ENCODE peak calls at places on chromosomes 13 and 19, in ten cellular contexts. I is heart left ventricle, P is GM20000, H is cardiac muscle cell, E is sigmoid colon, W is neural crest cell, L is AG09319, Y is prostate gland, O is heart right ventricle, V is PC-3. Z is an unnamed sample.

GRCh38 chr19:17762505-17763229 is 11.4 kb downstream of the FCHO1 start:
- DNase-seq in P (no peak), O (no peak), V (peak), E (no peak), Y (no peak), I (no peak), H (peak), W (peak), L (no peak), Z (peak)

GRCh38 chr13:27855381-27855780 is 63.1 kb downstream of the GSX1 start:
- DNase-seq in E (no peak), I (no peak), L (no peak), Y (no peak), H (no peak), V (no peak), P (no peak), W (no peak), O (no peak), Z (no peak)

GRCh38 chr13:21528616-21529015 is 69.5 kb upstream of the ZDHHC20 start:
- DNase-seq in I (no peak), V (peak), W (no peak), H (peak), L (no peak), E (no peak), P (no peak), O (no peak), Y (no peak), Z (no peak)

GRCh38 chr19:57099199-57099661 is 20.6 kb upstream of the USP29 start:
- DNase-seq in V (peak), L (peak), W (peak), H (peak), P (peak), I (peak), O (peak), E (peak), Y (peak), Z (peak)

GRCh38 chr19:46904114-46905060 is 43.6 kb downstream of the ARHGAP35 start:
- DNase-seq in V (no peak), L (no peak), O (peak), W (no peak), E (peak), I (no peak), H (peak), Y (no peak), P (no peak), Z (no peak)

GRCh38 chr13:56886398-56886797 is 254.3 kb upstream of the PRR20A start:
- DNase-seq in I (no peak), E (no peak), O (no peak), H (no peak), P (no peak), V (no peak), W (no peak), L (no peak), Y (no peak), Z (no peak)

GRCh38 chr19:12647490-12648071 is 19.0 kb downstream of the MAN2B1 start:
- DNase-seq in O (peak), W (no peak), H (peak), P (peak), L (no peak), I (no peak), V (no peak), E (peak), Y (peak), Z (peak)

GRCh38 chr19:46860846-46861690 is at the start of gene ARHGAP35:
- DNase-seq in O (peak), P (peak), W (peak), I (peak), V (peak), H (no peak), E (no peak), L (peak), Y (no peak), Z (no peak)

GRCh38 chr13:105908581-105908980 is 626.9 kb downstream of the EFNB2 start:
- DNase-seq in H (no peak), L (no peak), Y (no peak), I (no peak), O (no peak), P (no peak), E (no peak), W (no peak), V (no peak), Z (peak)

GRCh38 chr19:4455742-4456565 is 1.6 kb downstream of the UBXN6 start:
- DNase-seq in E (peak), V (peak), I (peak), P (no peak), W (no peak), O (peak), Y (peak), L (peak), H (peak), Z (no peak)

GRCh38 chr13:77874406-77874805 is 44.2 kb downstream of the EDNRB start:
- DNase-seq in P (no peak), L (no peak), I (no peak), O (no peak), E (no peak), V (peak), H (peak), Y (no peak), W (no peak), Z (no peak)

GRCh38 chr19:4866595-4867424 is 657 bp downstream of the PLIN3 start:
- DNase-seq in H (peak), I (peak), P (peak), O (peak), W (peak), Y (peak), L (no peak), V (peak), E (peak), Z (peak)

GRCh38 chr19:13102666-13103584 is at the start of gene LYL1:
- DNase-seq in O (peak), H (peak), E (peak), W (no peak), L (no peak), Y (no peak), P (peak), V (no peak), I (peak), Z (peak)

GRCh38 chr13:64912141-64912540 is 2318.0 kb downstream of the PCDH9 start:
- DNase-seq in Y (no peak), E (no peak), P (no peak), W (no peak), L (no peak), H (peak), I (no peak), V (peak), O (no peak), Z (no peak)

GRCh38 chr13:27450921-27451461 is 627 bp upstream of the MTIF3 start:
- DNase-seq in W (no peak), V (peak), E (peak), O (peak), H (peak), Y (peak), I (peak), P (no peak), L (no peak), Z (no peak)

GRCh38 chr13:24997367-24997967 is 98.5 kb upstream of the PABPC3 start:
- DNase-seq in Y (no peak), O (no peak), P (peak), I (no peak), H (peak), V (peak), E (no peak), L (no peak), W (peak), Z (peak)

GRCh38 chr19:32936065-32936464 is 35.7 kb downstream of the CEP89 start:
- DNase-seq in O (no peak), W (no peak), P (no peak), I (no peak), H (no peak), V (no peak), Y (no peak), E (no peak), L (no peak), Z (no peak)

GRCh38 chr13:42409061-42409460 is 137.1 kb downstream of the AKAP11 start:
- DNase-seq in E (no peak), H (no peak), W (no peak), P (no peak), L (no peak), I (no peak), Y (no peak), V (no peak), O (no peak), Z (no peak)

GRCh38 chr19:37951816-37952210 is 44.8 kb downstream of the SIPA1L3 start:
- DNase-seq in V (no peak), O (no peak), I (no peak), Y (no peak), W (no peak), H (no peak), E (no peak), P (no peak), L (no peak), Z (no peak)

GRCh38 chr13:52374873-52375411 is 31.0 kb downstream of the THSD1 start:
- DNase-seq in O (no peak), L (no peak), P (no peak), H (peak), W (no peak), Y (no peak), E (no peak), V (no peak), I (no peak), Z (no peak)

GRCh38 chr13:42384265-42384664 is 112.3 kb downstream of the AKAP11 start:
- DNase-seq in L (no peak), E (no peak), P (no peak), I (no peak), W (no peak), Y (no peak), V (peak), H (no peak), O (no peak), Z (no peak)

GRCh38 chr13:74250738-74251190 is 116.6 kb upstream of the KLF12 start:
- DNase-seq in I (no peak), L (peak), H (peak), V (peak), P (no peak), W (no peak), E (no peak), O (no peak), Y (no peak), Z (no peak)

GRCh38 chr19:31139871-31140505 is 209.2 kb downstream of the TSHZ3 start:
- DNase-seq in Y (no peak), W (no peak), P (no peak), L (no peak), I (no peak), O (no peak), H (peak), V (peak), E (no peak), Z (no peak)

GRCh38 chr13:101218484-101218883 is 197.8 kb downstream of the NALCN start:
- DNase-seq in Y (no peak), V (peak), H (no peak), L (no peak), W (no peak), E (no peak), P (no peak), I (no peak), O (no peak), Z (no peak)

GRCh38 chr19:15126511-15126910 is 19.3 kb downstream of the SYDE1 start:
- DNase-seq in W (no peak), L (no peak), Y (no peak), I (no peak), V (no peak), E (no peak), H (peak), P (no peak), O (no peak), Z (no peak)

GRCh38 chr19:6276447-6276846 is 3.3 kb downstream of the MLLT1 start:
- DNase-seq in Y (no peak), W (no peak), I (peak), L (peak), P (no peak), V (no peak), H (peak), O (peak), E (peak), Z (no peak)

GRCh38 chr19:17754634-17755532 is 3.6 kb downstream of the FCHO1 start:
- DNase-seq in E (no peak), V (no peak), Y (no peak), I (no peak), W (no peak), L (no peak), P (peak), O (no peak), H (no peak), Z (peak)

GRCh38 chr13:111388851-111389500 is 68.5 kb downstream of the TEX29 start:
- DNase-seq in P (no peak), I (no peak), V (no peak), W (no peak), H (no peak), L (no peak), O (no peak), E (no peak), Y (no peak), Z (peak)

GRCh38 chr19:18396471-18397241 is 766 bp downstream of the LRRC25 start:
- DNase-seq in H (no peak), E (no peak), P (no peak), O (no peak), W (no peak), V (no peak), I (no peak), L (no peak), Y (no peak), Z (no peak)

GRCh38 chr19:42762782-42763181 is 2.7 kb downstream of the PSG8 start:
- DNase-seq in H (no peak), I (no peak), P (no peak), L (no peak), W (no peak), O (no peak), V (no peak), E (no peak), Y (no peak), Z (no peak)

GRCh38 chr13:95512957-95513356 is 39.6 kb upstream of the CLDN10 start:
- DNase-seq in E (no peak), O (no peak), L (no peak), W (no peak), P (no peak), Y (no peak), H (no peak), V (no peak), I (no peak), Z (no peak)

GRCh38 chr19:36392916-36393673 is 14.1 kb upstream of the ZFP14 start:
- DNase-seq in H (no peak), O (no peak), W (no peak), V (no peak), P (no peak), I (no peak), Y (no peak), L (no peak), E (no peak), Z (no peak)

DNA sequence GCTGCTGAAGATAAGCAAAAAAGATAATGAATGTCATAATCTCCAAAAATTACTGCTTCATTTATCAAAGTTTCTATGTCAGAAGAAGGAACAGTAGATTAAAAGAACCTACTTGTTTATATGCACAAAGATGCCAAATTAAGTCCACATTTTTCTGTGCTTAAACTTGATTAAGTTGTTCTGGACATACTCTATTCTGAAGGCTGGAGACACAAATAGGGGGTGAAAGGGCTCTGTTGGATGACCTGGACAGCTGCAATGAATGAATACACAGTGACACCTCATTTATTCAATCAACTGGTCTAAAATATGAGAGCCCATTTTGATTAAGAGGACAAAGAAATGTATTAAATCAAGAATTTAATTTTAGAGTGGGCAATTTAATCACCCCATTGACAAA is 276.3 kb upstream of the PCDH9 start:
- DNase-seq in P (no peak), Y (no peak), I (no peak), V (no peak), H (no peak), E (no peak), W (no peak), L (no peak), O (no peak), Z (no peak)
- TF ChIP-seq CTCF in P (no peak), Y (no peak), I (no peak), V (no peak), H (no peak), E (no peak), W (no peak), L (no peak), O (no peak), Z (no peak)

GRCh38 chr19:29031216-29031615 is 181.7 kb downstream of the UQCRFS1 start:
- DNase-seq in O (no peak), L (no peak), V (no peak), E (no peak), I (no peak), Y (no peak), W (no peak), H (peak), P (no peak), Z (no peak)

DNA sequence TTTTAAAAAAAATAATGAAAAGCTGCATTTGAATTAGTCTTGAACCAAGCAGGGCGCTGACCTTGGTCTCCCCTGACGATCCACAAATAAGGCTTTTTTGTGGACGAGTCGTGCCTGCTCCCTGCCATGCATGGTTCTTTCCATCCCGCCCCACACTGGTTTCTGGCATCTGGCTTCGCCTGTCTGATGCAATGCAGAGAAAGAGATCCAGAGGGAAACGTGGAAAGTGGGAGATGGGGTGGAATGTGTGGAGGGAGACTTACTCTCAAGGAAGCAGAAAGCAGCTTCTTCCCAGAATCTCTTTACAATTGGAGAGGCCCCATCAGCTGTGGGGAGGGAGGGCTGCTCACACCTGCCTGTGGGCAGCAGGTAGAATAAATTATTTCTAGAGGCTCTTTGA is 183.7 kb downstream of the UQCRFS1 start:
- DNase-seq in H (no peak), O (no peak), V (no peak), I (no peak), P (no peak), L (no peak), E (no peak), Y (no peak), W (no peak), Z (no peak)
- TF ChIP-seq CTCF in H (no peak), O (no peak), V (no peak), I (no peak), P (no peak), L (no peak), E (no peak), Y (no peak), W (no peak), Z (no peak)

GRCh38 chr13:31160857-31161582 is 684 bp downstream of the HSPH1 start:
- DNase-seq in V (peak), P (peak), H (peak), E (peak), W (peak), O (peak), Y (peak), L (peak), I (peak), Z (peak)
- TF ChIP-seq CTCF in V (no peak), P (no peak), H (peak), E (no peak), W (no peak), O (no peak), Y (no peak), L (no peak), I (no peak), Z (no peak)

GRCh38 chr19:35142531-35143230 is 374 bp upstream of the FXYD7 start:
- DNase-seq in W (peak), V (peak), H (peak), I (peak), Y (no peak), L (no peak), E (no peak), O (peak), P (peak), Z (peak)
- TF ChIP-seq CTCF in W (peak), V (no peak), H (peak), I (peak), Y (no peak), L (peak), E (no peak), O (peak), P (peak), Z (peak)

GRCh38 chr13:98866882-98867281 is 111.0 kb downstream of the DOCK9 start:
- DNase-seq in V (no peak), L (no peak), I (no peak), P (no peak), W (no peak), H (no peak), Y (no peak), O (no peak), E (no peak), Z (no peak)

GRCh38 chr13:98871727-98872126 is 106.1 kb downstream of the DOCK9 start:
- DNase-seq in V (no peak), O (no peak), L (no peak), H (no peak), I (no peak), W (no peak), P (no peak), Y (no peak), E (no peak), Z (no peak)

GRCh38 chr13:98873377-98874028 is 104.4 kb downstream of the DOCK9 start:
- DNase-seq in I (no peak), L (no peak), Y (no peak), W (no peak), V (no peak), H (no peak), O (no peak), E (no peak), P (no peak), Z (peak)

GRCh38 chr13:98868932-98869331 is 108.9 kb downstream of the DOCK9 start:
- DNase-seq in L (no peak), Y (no peak), E (no peak), W (no peak), H (no peak), O (no peak), V (no peak), P (no peak), I (no peak), Z (no peak)

DNA sequence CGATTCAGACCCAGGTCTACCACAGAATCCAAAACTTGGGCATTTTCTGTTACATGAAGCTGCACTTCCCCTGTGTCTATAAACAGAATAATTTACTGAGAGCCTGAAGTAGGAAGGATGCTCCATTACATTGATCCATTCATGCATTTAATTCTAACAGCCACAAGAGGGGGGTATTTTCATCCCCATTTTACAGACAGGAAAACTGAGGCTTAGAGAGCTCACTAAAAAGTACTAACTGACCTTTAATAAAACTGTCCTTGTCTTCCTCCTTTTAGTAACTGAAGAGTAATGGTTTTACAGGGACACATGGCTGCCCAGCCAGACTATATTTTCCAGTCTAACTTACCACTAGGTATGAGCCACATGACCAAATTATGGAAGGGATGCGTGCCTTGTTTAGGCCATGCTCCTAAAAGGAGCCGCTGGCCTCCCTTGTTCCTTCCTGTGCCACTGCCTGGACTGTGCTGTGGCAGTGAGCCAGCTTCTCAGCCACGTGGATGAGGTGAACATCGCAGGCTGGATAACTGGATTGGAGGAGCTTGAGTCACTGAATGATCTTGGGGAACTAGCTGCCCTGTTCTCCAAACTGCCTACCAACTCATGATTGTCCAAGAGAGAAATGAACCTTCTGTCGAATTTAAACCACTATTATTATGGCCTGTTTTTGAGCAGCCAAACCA is 108.3 kb downstream of the DOCK9 start:
- DNase-seq in O (peak), H (peak), I (peak), Y (no peak), V (peak), E (no peak), P (peak), L (no peak), W (no peak), Z (no peak)
- TF ChIP-seq CTCF in O (no peak), H (no peak), I (peak), Y (no peak), V (peak), E (no peak), P (peak), L (no peak), W (peak), Z (peak)

GRCh38 chr19:11268783-11269267 is 6.5 kb upstream of the DOCK6 start:
- DNase-seq in Y (peak), H (peak), P (no peak), V (peak), L (no peak), E (peak), O (peak), W (peak), I (peak), Z (no peak)
- TF ChIP-seq CTCF in Y (no peak), H (no peak), P (no peak), V (no peak), L (no peak), E (no peak), O (no peak), W (no peak), I (no peak), Z (no peak)